ENCODE peak calls at places on chromosomes 1 and 21, in seven cellular contexts. A, B, Y, G, L, R and J are unnamed samples. For H3K4me1, the result is how much of the 10 kb centered on the place peaks cover.

GRCh38 chr1:117179471-117179870 is 31.3 kb downstream of the VTCN1 start:
- DNase-seq in A (no peak), B (no peak), Y (no peak), G (no peak), L (no peak), R (no peak), J (no peak)

GRCh38 chr1:54577612-54578011 is 29.6 kb downstream of the ACOT11 start:
- DNase-seq in A (no peak), B (no peak), Y (no peak), G (peak), L (no peak), R (peak), J (no peak)

GRCh38 chr1:208238710-208239517 is 5.3 kb downstream of the PLXNA2 start:
- DNase-seq in A (peak), B (peak), Y (peak), G (no peak), L (peak), R (no peak), J (no peak)

GRCh38 chr1:238176441-238176840 is 285.7 kb upstream of the ZP4 start:
- DNase-seq in A (no peak), B (no peak), Y (no peak), G (no peak), L (no peak), R (no peak), J (no peak)

GRCh38 chr1:153683853-153684252 is 5.4 kb downstream of the NPR1 start:
- DNase-seq in A (no peak), B (peak), Y (no peak), G (no peak), L (peak), R (no peak), J (no peak)

GRCh38 chr21:39518055-39518844 is 66.5 kb downstream of the SH3BGR start:
- DNase-seq in A (peak), B (peak), Y (peak), G (peak), L (peak), R (no peak), J (peak)

GRCh38 chr1:214155987-214156567 is 124.9 kb upstream of the SMYD2 start:
- DNase-seq in A (no peak), B (no peak), Y (no peak), G (no peak), L (no peak), R (no peak), J (no peak)

GRCh38 chr1:65309317-65310077 is at the start of gene DNAJC6:
- DNase-seq in A (peak), B (peak), Y (peak), G (peak), L (peak), R (peak), J (peak)

GRCh38 chr1:207903053-207903452 is 7.9 kb downstream of the CD34 start:
- DNase-seq in A (no peak), B (no peak), Y (no peak), G (no peak), L (no peak), R (no peak), J (no peak)

GRCh38 chr1:87103099-87103498 is 188.7 kb downstream of the HS2ST1 start:
- DNase-seq in A (no peak), B (no peak), Y (no peak), G (no peak), L (no peak), R (no peak), J (no peak)

GRCh38 chr21:26811031-26811430 is 34.2 kb downstream of the ADAMTS1 start:
- DNase-seq in A (no peak), B (no peak), Y (no peak), G (no peak), L (no peak), R (no peak), J (no peak)

GRCh38 chr1:92795166-92795565 is 10.3 kb upstream of the EVI5 start:
- DNase-seq in A (no peak), B (peak), Y (no peak), G (no peak), L (no peak), R (no peak), J (no peak)

GRCh38 chr1:240784776-240785175 is 172.8 kb upstream of the GREM2 start:
- DNase-seq in A (no peak), B (no peak), Y (no peak), G (no peak), L (no peak), R (no peak), J (no peak)

GRCh38 chr1:159091547-159092397 is 15.2 kb upstream of the AIM2 start:
- DNase-seq in A (no peak), B (peak), Y (no peak), G (no peak), L (no peak), R (no peak), J (no peak)

GRCh38 chr1:4272568-4272967 is 372.5 kb upstream of the C1orf174 start:
- DNase-seq in A (no peak), B (no peak), Y (no peak), G (no peak), L (no peak), R (no peak), J (no peak)

GRCh38 chr1:179447489-179447888 is 81.7 kb downstream of the AXDND1 start:
- DNase-seq in A (peak), B (peak), Y (peak), G (no peak), L (peak), R (no peak), J (no peak)

GRCh38 chr21:46439906-46440305 is 18.8 kb upstream of the DIP2A start:
- DNase-seq in A (no peak), B (no peak), Y (no peak), G (no peak), L (no peak), R (no peak), J (no peak)

GRCh38 chr1:11478571-11479374 is at the start of gene DISP3:
- DNase-seq in A (peak), B (peak), Y (peak), G (peak), L (peak), R (peak), J (peak)

DNA sequence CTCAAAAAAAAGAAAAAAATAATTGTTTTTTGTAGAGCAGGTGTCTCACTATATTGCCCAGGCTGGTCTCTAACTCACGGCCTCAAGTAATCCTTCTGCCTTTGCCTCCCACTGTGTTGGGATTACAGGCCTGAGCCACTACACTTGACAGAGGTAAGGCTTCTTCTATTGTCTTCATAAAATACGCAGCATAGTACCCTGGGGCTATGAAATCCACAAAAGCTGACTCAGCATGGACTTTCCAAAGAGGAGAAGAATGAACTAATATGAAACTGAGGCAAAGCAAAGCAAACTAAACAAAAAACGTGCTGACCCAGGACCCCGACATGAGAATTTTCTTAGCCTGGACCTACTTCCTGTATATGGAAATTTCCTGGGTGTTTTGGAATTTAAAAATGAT is 18.5 kb upstream of the ATP13A2 start:
- DNase-seq in A (peak), B (no peak), Y (no peak), G (no peak), L (no peak), R (no peak), J (no peak)
- H3K4me1 ChIP-seq in A (under half), B (under half), Y (under half), G (under half), L (under half), R (under half), J (under half)

GRCh38 chr1:15963968-15964648 is 11.8 kb downstream of the ZBTB17 start:
- DNase-seq in A (no peak), B (no peak), Y (no peak), G (peak), L (no peak), R (no peak), J (no peak)
- H3K4me1 ChIP-seq in A (under half), B (under half), Y (under half), G (under half), L (under half), R (half or more), J (under half)

GRCh38 chr1:198161718-198162090 is 4.9 kb downstream of the NEK7 start:
- DNase-seq in A (no peak), B (no peak), Y (no peak), G (no peak), L (no peak), R (no peak), J (no peak)

GRCh38 chr1:198158766-198159589 is 2.2 kb downstream of the NEK7 start:
- DNase-seq in A (peak), B (peak), Y (peak), G (peak), L (peak), R (peak), J (peak)

GRCh38 chr1:198160946-198161614 is 4.3 kb downstream of the NEK7 start:
- DNase-seq in A (no peak), B (no peak), Y (no peak), G (no peak), L (no peak), R (no peak), J (no peak)

GRCh38 chr1:198165927-198166647 is 9.3 kb downstream of the NEK7 start:
- DNase-seq in A (no peak), B (no peak), Y (no peak), G (no peak), L (no peak), R (no peak), J (no peak)

DNA sequence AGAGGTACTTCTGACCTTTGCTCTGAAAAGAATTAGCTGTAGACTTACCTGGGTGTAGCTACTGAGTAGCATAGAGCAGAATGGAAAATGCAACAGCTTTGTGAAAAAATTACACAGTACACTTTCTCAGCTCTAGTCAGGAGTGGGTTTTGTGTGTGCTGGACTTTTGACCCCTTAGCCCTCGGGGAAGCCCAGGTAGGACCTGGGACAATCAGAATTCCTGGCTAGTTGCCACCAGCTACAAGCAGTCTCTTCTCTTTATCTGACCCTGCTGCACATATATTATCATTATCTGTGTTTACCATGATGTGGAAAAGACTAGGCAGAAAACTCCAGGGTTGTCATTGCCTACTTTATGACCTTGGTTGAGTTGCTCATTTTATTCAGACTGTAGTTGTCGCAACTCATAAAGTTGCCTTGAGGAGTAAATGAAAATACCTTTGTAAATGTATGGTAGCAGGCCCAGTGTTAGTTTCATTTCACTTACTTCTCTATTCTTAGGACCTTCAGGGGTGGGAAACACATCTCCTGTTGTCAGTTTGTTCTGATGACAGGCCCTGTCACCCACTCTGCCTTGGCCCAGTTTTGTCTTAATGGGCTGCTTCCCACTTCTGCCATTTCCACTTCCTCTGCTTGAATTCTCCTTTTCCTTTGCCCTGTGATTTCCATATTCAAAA is 5.4 kb downstream of the NEK7 start:
- DNase-seq in A (no peak), B (no peak), Y (no peak), G (no peak), L (no peak), R (no peak), J (no peak)
- H3K4me1 ChIP-seq in A (under half), B (under half), Y (under half), G (under half), L (under half), R (half or more), J (half or more)

GRCh38 chr1:9378801-9379200 is 86.1 kb downstream of the SPSB1 start:
- DNase-seq in A (no peak), B (no peak), Y (no peak), G (no peak), L (no peak), R (no peak), J (no peak)

GRCh38 chr1:9375912-9376311 is 83.2 kb downstream of the SPSB1 start:
- DNase-seq in A (no peak), B (no peak), Y (no peak), G (peak), L (no peak), R (peak), J (no peak)

GRCh38 chr1:9374748-9375345 is 82.2 kb downstream of the SPSB1 start:
- DNase-seq in A (peak), B (no peak), Y (no peak), G (no peak), L (no peak), R (no peak), J (no peak)

GRCh38 chr1:9376430-9376829 is 83.7 kb downstream of the SPSB1 start:
- DNase-seq in A (no peak), B (no peak), Y (no peak), G (no peak), L (no peak), R (no peak), J (no peak)

DNA sequence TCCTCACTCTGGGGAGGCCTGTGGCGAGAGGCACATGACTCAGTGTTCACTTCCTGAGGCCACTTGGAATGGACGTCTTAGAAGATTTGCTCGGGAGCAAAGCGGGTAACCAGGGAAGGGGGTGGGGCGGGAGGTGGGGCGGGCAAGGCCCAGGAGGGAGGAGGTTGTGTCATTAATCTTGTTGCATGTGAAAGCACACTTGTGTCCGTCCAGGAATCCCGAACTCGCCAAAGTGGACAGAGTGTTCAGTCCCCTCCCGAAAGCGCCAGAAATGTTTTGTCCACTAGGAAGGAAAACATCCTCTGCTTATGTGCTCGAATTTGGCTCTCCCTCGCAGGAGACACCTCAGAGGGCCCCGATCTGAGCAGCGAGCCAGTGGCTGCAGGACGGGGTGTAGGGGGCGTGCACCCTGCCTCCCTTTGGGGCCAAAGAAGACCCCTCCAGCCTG is 84.2 kb downstream of the SPSB1 start:
- DNase-seq in A (no peak), B (no peak), Y (no peak), G (peak), L (no peak), R (peak), J (no peak)
- H3K4me1 ChIP-seq in A (under half), B (under half), Y (under half), G (under half), L (under half), R (half or more), J (under half)

DNA sequence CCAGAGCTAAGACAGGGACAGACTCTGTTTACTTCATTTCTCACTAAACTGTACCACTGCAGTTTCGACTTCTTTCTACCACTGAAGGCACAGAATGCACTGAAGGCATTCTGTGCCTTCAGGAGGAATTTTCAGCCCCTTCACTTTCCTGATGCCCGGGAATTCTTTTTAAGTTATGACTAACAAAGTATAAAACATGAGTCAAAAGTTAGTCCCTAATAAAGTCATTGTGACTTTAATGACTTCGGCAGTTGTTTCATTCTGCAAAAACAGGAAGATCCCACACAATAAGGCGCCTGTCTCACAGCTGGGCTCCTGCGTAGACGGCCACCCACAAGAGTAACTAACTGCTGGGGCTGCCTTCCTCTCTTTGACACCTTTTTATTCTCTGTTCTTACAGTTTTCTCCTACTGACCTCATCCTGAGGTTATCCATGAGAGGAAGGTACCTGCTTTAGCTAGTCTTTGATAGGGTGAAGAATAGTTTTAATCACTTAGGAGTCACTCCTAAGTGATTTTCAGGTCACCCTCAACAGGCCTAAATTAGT is 183.9 kb upstream of the SGIP1 start:
- DNase-seq in A (peak), B (peak), Y (no peak), G (no peak), L (no peak), R (peak), J (peak)
- H3K4me1 ChIP-seq in A (under half), B (under half), Y (under half), G (half or more), L (half or more), R (half or more), J (half or more)